ENCODE peak calls at places on chromosomes 1 and 21, in five cellular contexts. Y is lung, A is stomach, C is lower lobe of right lung, L is ovary. W is an unnamed sample.

GRCh38 chr1:26431979-26432695 is at the start of gene DHDDS:
- DNase-seq in Y (peak; percentile 98), A (peak; percentile 99), C (peak; percentile 98), L (peak; percentile 98), W (peak; percentile 95)

GRCh38 chr1:226603976-226604845 is 55.6 kb downstream of the STUM start:
- DNase-seq in Y (no peak), A (no peak), C (no peak), L (no peak), W (no peak)

GRCh38 chr1:229452956-229453801 is 19.3 kb upstream of the ACTA1 start:
- DNase-seq in Y (no peak), A (no peak), C (no peak), L (no peak), W (no peak)

GRCh38 chr1:229579101-229579651 is 20.7 kb upstream of the ABCB10 start:
- DNase-seq in Y (no peak), A (no peak), C (no peak), L (no peak), W (no peak)

GRCh38 chr1:223417903-223418663 is 24.9 kb downstream of the CCDC185 start:
- DNase-seq in Y (no peak), A (no peak), C (no peak), L (no peak), W (no peak)

GRCh38 chr1:42333662-42334239 is 1.3 kb downstream of the FOXJ3 start:
- DNase-seq in Y (no peak), A (no peak), C (no peak), L (no peak), W (peak; percentile 25)

GRCh38 chr1:209207126-209207700 is 376.3 kb upstream of the CAMK1G start:
- DNase-seq in Y (no peak), A (no peak), C (no peak), L (no peak), W (no peak)

GRCh38 chr1:172902861-172903381 is 147.8 kb downstream of the TNFSF18 start:
- DNase-seq in Y (no peak), A (no peak), C (no peak), L (no peak), W (peak; percentile 64)

GRCh38 chr1:22494144-22494543 is 42.5 kb downstream of the ZBTB40 start:
- DNase-seq in Y (no peak), A (no peak), C (no peak), L (no peak), W (no peak)

GRCh38 chr1:151693057-151693651 is 23.4 kb downstream of the CELF3 start:
- DNase-seq in Y (no peak), A (no peak), C (no peak), L (no peak), W (no peak)

GRCh38 chr1:156376146-156376545 is 7.1 kb downstream of the RHBG start:
- DNase-seq in Y (no peak), A (no peak), C (no peak), L (no peak), W (peak; percentile 28)

GRCh38 chr1:53560572-53561487 is 101.6 kb downstream of the DMRTB1 start:
- DNase-seq in Y (no peak), A (no peak), C (no peak), L (no peak), W (no peak)

GRCh38 chr1:63821650-63822049 is 47.8 kb downstream of the ROR1 start:
- DNase-seq in Y (no peak), A (no peak), C (no peak), L (peak; percentile 21), W (no peak)

GRCh38 chr1:905811-906531 is 17.8 kb upstream of the SAMD11 start:
- DNase-seq in Y (peak; percentile 25), A (peak; percentile 27), C (peak; percentile 47), L (no peak), W (no peak)

GRCh38 chr1:187840557-187840956 is 1011.8 kb downstream of the PLA2G4A start:
- DNase-seq in Y (no peak), A (no peak), C (no peak), L (no peak), W (no peak)

GRCh38 chr21:35394634-35395369 is 345.7 kb upstream of the RUNX1 start:
- DNase-seq in Y (no peak), A (no peak), C (no peak), L (no peak), W (no peak)

GRCh38 chr1:74811421-74812179 is 78.6 kb downstream of the TYW3 start:
- DNase-seq in Y (no peak), A (no peak), C (no peak), L (no peak), W (no peak)

GRCh38 chr1:21653744-21654100 is 15.4 kb downstream of the RAP1GAP start:
- DNase-seq in Y (no peak), A (no peak), C (no peak), L (no peak), W (no peak)

GRCh38 chr1:160161965-160162705 is 10.7 kb downstream of the ATP1A4 start:
- DNase-seq in Y (no peak), A (no peak), C (no peak), L (no peak), W (no peak)

GRCh38 chr1:116483481-116484309 is 87.1 kb downstream of the CD58 start:
- DNase-seq in Y (peak; percentile 71), A (peak; percentile 76), C (peak; percentile 77), L (peak; percentile 56), W (no peak)

DNA sequence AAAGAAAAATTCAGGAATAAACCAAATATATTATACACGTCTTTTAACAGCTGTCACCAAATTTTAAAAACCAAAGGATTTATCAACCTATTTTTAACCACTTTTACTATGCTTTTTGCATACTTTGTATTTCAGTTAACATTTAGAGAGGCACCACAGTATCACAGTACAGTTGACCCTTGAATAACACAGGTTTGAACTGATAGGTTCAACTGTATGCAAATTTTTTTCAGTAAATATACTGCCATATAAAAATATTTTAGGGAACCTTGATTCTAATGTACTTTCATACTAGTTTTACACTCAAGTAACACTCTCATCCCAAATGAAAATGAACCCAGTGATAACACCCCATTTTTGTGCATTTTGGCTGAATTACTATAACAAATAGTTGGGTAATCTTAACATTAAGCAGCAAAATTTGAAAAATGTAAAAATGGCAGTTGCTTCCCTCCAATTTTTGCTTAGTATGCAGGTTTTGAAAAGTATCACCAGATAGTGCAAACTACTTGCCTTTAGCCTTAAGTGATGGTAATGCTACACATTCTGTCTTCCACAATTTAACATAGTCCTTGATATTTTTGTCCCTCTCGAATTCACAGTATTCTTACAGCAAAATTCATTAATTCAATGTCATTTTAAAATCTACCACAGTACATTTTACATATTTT is 10.8 kb upstream of the ADCY10 start:
- DNase-seq in Y (no peak), A (no peak), C (no peak), L (no peak), W (no peak)
- TF ChIP-seq CTCF in Y (no peak), A (no peak), C (no peak), L (no peak), W (no peak)

GRCh38 chr21:45322231-45322959 is 34.7 kb upstream of the POFUT2 start:
- DNase-seq in Y (no peak), A (no peak), C (no peak), L (peak; percentile 49), W (no peak)

GRCh38 chr21:45319461-45320211 is 31.9 kb upstream of the POFUT2 start:
- DNase-seq in Y (no peak), A (no peak), C (no peak), L (peak; percentile 11), W (no peak)

GRCh38 chr21:45320261-45320990 is 32.7 kb upstream of the POFUT2 start:
- DNase-seq in Y (no peak), A (no peak), C (peak; percentile 43), L (peak; percentile 16), W (no peak)

GRCh38 chr21:45322960-45323461 is 35.3 kb upstream of the POFUT2 start:
- DNase-seq in Y (no peak), A (no peak), C (peak; percentile 48), L (peak; percentile 82), W (no peak)

GRCh38 chr21:45320991-45321656 is 33.4 kb upstream of the POFUT2 start:
- DNase-seq in Y (no peak), A (no peak), C (no peak), L (peak; percentile 9), W (no peak)
- H3K4me1 ChIP-seq in Y (peaks cover 33% of the 10 kb centered on the region), A (peaks cover 49% of the 10 kb centered on the region), C (peaks cover 57% of the 10 kb centered on the region), L (peaks cover 23% of the 10 kb centered on the region), W (no peaks in the 10 kb centered on the region)

GRCh38 chr1:234999513-234999940 is 129.1 kb downstream of the TOMM20 start:
- DNase-seq in Y (no peak), A (no peak), C (no peak), L (no peak), W (no peak)

GRCh38 chr1:234996245-234996757 is 132.3 kb downstream of the TOMM20 start:
- DNase-seq in Y (no peak), A (no peak), C (no peak), L (no peak), W (no peak)

GRCh38 chr1:234998174-234998741 is 130.4 kb downstream of the TOMM20 start:
- DNase-seq in Y (no peak), A (peak; percentile 63), C (no peak), L (no peak), W (peak; percentile 100)

GRCh38 chr1:234994411-234995295 is 134.0 kb downstream of the TOMM20 start:
- DNase-seq in Y (no peak), A (no peak), C (no peak), L (no peak), W (no peak)

GRCh38 chr1:234997201-234998173 is 131.2 kb downstream of the TOMM20 start:
- DNase-seq in Y (peak; percentile 89), A (peak; percentile 95), C (peak; percentile 90), L (peak; percentile 97), W (peak; percentile 100)
- H3K27ac ChIP-seq in Y (peak overlapping the region; percentile 99), A (peak overlapping the region; percentile 91), C (peak overlapping the region; percentile 67), L (peak overlapping the region; percentile 64), W (peak overlapping the region; percentile 99)

DNA sequence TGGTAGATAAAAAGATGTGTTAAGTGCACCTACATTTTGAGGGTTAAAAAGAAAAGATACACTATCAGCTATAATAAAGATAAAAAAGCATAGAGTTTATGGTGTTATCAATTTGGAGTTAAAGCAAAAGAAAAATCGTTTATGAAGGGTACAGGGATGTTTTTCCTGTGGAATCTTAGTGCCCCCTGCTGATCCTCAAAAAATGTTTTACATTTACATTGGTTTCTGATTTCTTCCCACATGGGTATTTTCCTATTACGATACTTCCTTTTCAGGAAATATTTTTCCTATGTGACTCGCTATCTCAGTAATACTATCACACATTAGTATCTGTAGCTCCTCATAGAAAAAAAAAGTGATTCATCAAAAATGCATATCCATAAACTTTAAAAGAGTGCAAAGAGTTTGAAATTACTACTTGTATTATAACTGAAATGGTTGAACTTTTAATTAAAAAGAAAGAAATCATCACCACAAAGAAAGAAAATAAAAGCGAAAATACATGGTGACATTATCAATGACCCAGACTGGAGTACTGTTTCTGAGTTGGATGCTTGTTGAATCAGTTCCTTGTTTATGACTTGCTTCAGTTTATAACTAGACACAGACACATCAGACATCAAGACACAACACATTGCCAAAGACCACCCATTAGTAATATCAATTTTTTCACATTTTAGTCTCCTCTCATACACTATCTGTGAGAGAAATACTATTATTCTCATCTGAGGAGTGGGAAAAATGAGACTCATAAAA is 293.2 kb downstream of the MRPL39 start:
- DNase-seq in Y (no peak), A (no peak), C (no peak), L (no peak), W (no peak)
- TF ChIP-seq CTCF in Y (no peak), A (no peak), C (peak; percentile 34), L (no peak), W (peak; percentile 75)

DNA sequence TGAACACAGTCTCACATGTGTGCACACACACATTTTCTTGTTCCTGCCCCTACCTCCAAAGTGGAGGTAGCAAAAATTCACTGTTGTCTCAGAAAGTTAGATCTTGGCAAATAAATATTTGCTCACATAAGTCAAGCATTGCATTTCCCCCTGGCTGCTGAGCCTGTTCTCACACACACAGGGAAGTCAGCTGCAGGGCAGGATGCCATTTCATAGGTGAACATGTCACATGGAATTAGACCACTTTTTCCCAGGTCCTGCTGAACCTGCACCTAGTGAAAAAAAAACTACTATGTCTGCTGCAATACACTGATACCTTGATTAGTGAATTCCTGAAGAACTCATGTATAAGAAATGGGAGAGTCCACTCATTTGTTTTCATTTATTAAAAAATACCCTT is 5.3 kb upstream of the CD55 start:
- DNase-seq in Y (peak; percentile 47), A (peak; percentile 71), C (peak; percentile 57), L (no peak), W (no peak)
- H3K4me1 ChIP-seq in Y (peaks cover 4% of the 10 kb centered on the region), A (peaks cover 39% of the 10 kb centered on the region), C (peaks cover 28% of the 10 kb centered on the region), L (peaks cover 7% of the 10 kb centered on the region), W (peaks cover 23% of the 10 kb centered on the region)